ENCODE peak calls at places on chromosomes 11 and 22, in eight cellular contexts. N, K, B, E, F, P, R and G are unnamed samples.

GRCh38 chr11:77381749-77382693 is 80.5 kb upstream of the GDPD4 start:
- DNase-seq in N (no peak), K (no peak), B (no peak), E (no peak), F (peak; percentile 57), P (no peak), R (peak; percentile 47), G (no peak)

GRCh38 chr22:50017701-50018224 is 5.2 kb upstream of the IL17REL start:
- DNase-seq in N (no peak), K (no peak), B (no peak), E (no peak), F (no peak), P (no peak), R (no peak), G (no peak)

GRCh38 chr11:101215069-101215468 is 85.5 kb upstream of the PGR start:
- DNase-seq in N (no peak), K (no peak), B (no peak), E (no peak), F (no peak), P (no peak), R (no peak), G (no peak)

GRCh38 chr11:116148056-116148455 is 624.7 kb downstream of the BUD13 start:
- DNase-seq in N (no peak), K (no peak), B (no peak), E (no peak), F (no peak), P (no peak), R (no peak), G (no peak)

GRCh38 chr11:68003846-68004550 is at the start of gene UNC93B1:
- DNase-seq in N (peak; percentile 97), K (peak; percentile 56), B (peak; percentile 86), E (no peak), F (peak; percentile 88), P (peak; percentile 90), R (peak; percentile 75), G (peak; percentile 55)

GRCh38 chr11:116557261-116557660 is 215.5 kb downstream of the BUD13 start:
- DNase-seq in N (no peak), K (no peak), B (no peak), E (no peak), F (no peak), P (no peak), R (no peak), G (no peak)

GRCh38 chr11:94638902-94639373 is 71.8 kb downstream of the PIWIL4 start:
- DNase-seq in N (no peak), K (no peak), B (no peak), E (no peak), F (peak; percentile 60), P (no peak), R (peak; percentile 56), G (no peak)

GRCh38 chr11:115659061-115659963 is 155.1 kb upstream of the CADM1 start:
- DNase-seq in N (no peak), K (no peak), B (no peak), E (peak; percentile 39), F (no peak), P (peak; percentile 35), R (no peak), G (no peak)

GRCh38 chr22:17880020-17880419 is 105.8 kb upstream of the BID start:
- DNase-seq in N (no peak), K (no peak), B (no peak), E (no peak), F (no peak), P (no peak), R (no peak), G (no peak)

GRCh38 chr22:19666663-19667593 is 47.4 kb upstream of the SEPTIN5 start:
- DNase-seq in N (no peak), K (no peak), B (no peak), E (no peak), F (peak; percentile 57), P (no peak), R (peak; percentile 73), G (no peak)

GRCh38 chr11:122105009-122105828 is 10.8 kb downstream of the BLID start:
- DNase-seq in N (no peak), K (no peak), B (no peak), E (no peak), F (no peak), P (no peak), R (no peak), G (no peak)

GRCh38 chr11:123301696-123302400 is 106.8 kb upstream of the CLMP start:
- DNase-seq in N (peak; percentile 88), K (peak; percentile 78), B (peak; percentile 18), E (peak; percentile 73), F (peak; percentile 44), P (peak; percentile 39), R (peak; percentile 39), G (no peak)

GRCh38 chr22:39264344-39265116 is 19.7 kb upstream of the PDGFB start:
- DNase-seq in N (no peak), K (no peak), B (no peak), E (no peak), F (no peak), P (peak; percentile 57), R (no peak), G (no peak)

GRCh38 chr11:126423743-126424142 is 68.3 kb downstream of the ST3GAL4 start:
- DNase-seq in N (no peak), K (no peak), B (no peak), E (no peak), F (no peak), P (no peak), R (no peak), G (no peak)

GRCh38 chr11:118688851-118689502 is 9.5 kb upstream of the TREH start:
- DNase-seq in N (no peak), K (no peak), B (no peak), E (no peak), F (no peak), P (no peak), R (no peak), G (no peak)

GRCh38 chr11:86919557-86920210 is 35.5 kb downstream of the FZD4 start:
- DNase-seq in N (peak; percentile 56), K (no peak), B (no peak), E (no peak), F (peak; percentile 91), P (peak; percentile 28), R (peak; percentile 89), G (no peak)

GRCh38 chr11:124177344-124177743 is 5.8 kb upstream of the OR10D3 start:
- DNase-seq in N (no peak), K (no peak), B (no peak), E (no peak), F (no peak), P (no peak), R (no peak), G (no peak)

GRCh38 chr22:27880778-27881394 is 38.2 kb downstream of the PITPNB start:
- DNase-seq in N (peak; percentile 19), K (peak; percentile 35), B (peak; percentile 45), E (no peak), F (peak; percentile 87), P (peak; percentile 68), R (peak; percentile 89), G (no peak)

GRCh38 chr22:32556150-32556549 is 81.5 kb downstream of the FBXO7 start:
- DNase-seq in N (no peak), K (no peak), B (no peak), E (no peak), F (no peak), P (no peak), R (no peak), G (no peak)

DNA sequence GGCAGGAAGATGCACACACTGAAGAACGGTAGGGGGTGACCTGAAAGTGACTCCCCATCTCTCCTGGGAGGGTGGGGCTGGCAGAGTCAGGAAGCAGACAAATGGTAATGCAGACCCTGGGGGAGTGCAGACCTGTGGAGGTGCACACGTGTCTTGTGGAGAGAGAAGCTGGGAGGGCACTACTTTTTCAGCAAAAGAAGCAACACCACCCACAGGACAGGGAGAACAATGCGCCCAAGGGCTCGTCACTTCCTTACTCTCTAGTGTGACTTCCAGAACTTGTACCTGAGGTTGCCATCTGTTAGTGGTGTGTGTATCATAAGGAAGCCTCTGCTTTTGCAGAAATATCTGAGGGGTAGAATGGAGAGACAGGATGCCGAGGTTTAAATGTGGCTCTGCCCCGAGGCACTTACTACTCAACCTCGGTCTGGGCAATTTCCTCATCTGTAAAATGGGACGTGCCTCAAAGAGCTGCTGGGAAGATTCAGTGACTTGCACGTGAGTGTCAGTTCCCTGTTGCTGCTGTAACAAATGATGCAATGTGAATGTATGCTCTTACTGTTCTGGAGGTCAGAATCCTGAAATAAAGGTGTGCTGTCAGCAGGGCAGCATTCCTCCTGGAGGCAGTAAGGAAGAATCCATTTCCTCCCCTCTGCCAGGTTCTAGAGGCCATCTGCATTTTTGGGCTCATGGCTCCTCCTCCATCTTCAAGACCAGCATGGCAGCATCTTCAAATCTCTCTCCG is 323.4 kb downstream of the SHANK2 start:
- DNase-seq in N (no peak), K (no peak), B (no peak), E (no peak), F (no peak), P (no peak), R (no peak), G (no peak)
- TF ChIP-seq CTCF in N (no peak), K (no peak), B (no peak), E (no peak), F (no peak), P (no peak), R (no peak), G (no peak)

GRCh38 chr22:45397806-45398205 is 15.6 kb downstream of the SMC1B start:
- DNase-seq in N (no peak), K (no peak), B (no peak), E (no peak), F (no peak), P (no peak), R (no peak), G (no peak)
- TF ChIP-seq CTCF in N (no peak), K (no peak), B (no peak), E (no peak), F (no peak), P (no peak), R (no peak), G (no peak)

GRCh38 chr11:88164806-88165205 is 10.4 kb downstream of the RAB38 start:
- DNase-seq in N (no peak), K (no peak), B (no peak), E (no peak), F (peak; percentile 5), P (no peak), R (peak; percentile 11), G (no peak)
- TF ChIP-seq CTCF in N (no peak), K (no peak), B (no peak), E (no peak), F (no peak), P (no peak), R (no peak), G (no peak)

GRCh38 chr22:41201146-41201545 is 4.0 kb upstream of the L3MBTL2 start:
- DNase-seq in N (no peak), K (no peak), B (no peak), E (no peak), F (no peak), P (no peak), R (no peak), G (no peak)

GRCh38 chr22:41193829-41194228 is 11.3 kb upstream of the L3MBTL2 start:
- DNase-seq in N (no peak), K (no peak), B (no peak), E (no peak), F (no peak), P (no peak), R (no peak), G (no peak)

GRCh38 chr22:41191467-41191866 is 13.6 kb upstream of the L3MBTL2 start:
- DNase-seq in N (no peak), K (no peak), B (no peak), E (no peak), F (no peak), P (no peak), R (no peak), G (no peak)

GRCh38 chr22:41197808-41198585 is 7.1 kb upstream of the L3MBTL2 start:
- DNase-seq in N (no peak), K (no peak), B (no peak), E (no peak), F (no peak), P (no peak), R (no peak), G (no peak)

GRCh38 chr22:41197046-41197807 is 7.9 kb upstream of the L3MBTL2 start:
- DNase-seq in N (peak; percentile 93), K (peak; percentile 71), B (peak; percentile 61), E (peak; percentile 60), F (peak; percentile 50), P (peak; percentile 84), R (peak; percentile 47), G (peak; percentile 57)
- TF ChIP-seq CTCF in N (no peak), K (peak; percentile 22), B (no peak), E (no peak), F (peak; percentile 14), P (no peak), R (no peak), G (no peak)